ENCODE peak calls at places on chromosomes 4 and X, in eight cellular contexts. H is fibroblast of lung, J is testis, P is keratinocyte, O is right lobe of liver, G is left lung, E is ovary, C is BJ. Y is an unnamed sample. For H3K27me3 and H3K36me3, the result is how much of the 10 kb centered on the place peaks cover.

GRCh38 chr4:99868126-99868596 is 26.1 kb downstream of the LAMTOR3 start:
- DNase-seq in H (peak), J (no peak), P (no peak), O (no peak), G (no peak), E (no peak), C (peak), Y (peak)

GRCh38 chrX:130669233-130669632 is 233.8 kb downstream of the ENOX2 start:
- DNase-seq in H (peak), J (no peak), P (no peak), O (no peak), G (no peak), E (no peak), C (no peak), Y (no peak)

GRCh38 chr4:14260591-14260990 is 633.1 kb upstream of the BOD1L1 start:
- DNase-seq in H (no peak), J (no peak), P (no peak), O (no peak), G (no peak), E (no peak), C (no peak), Y (no peak)

GRCh38 chrX:154748712-154749339 is 2.1 kb downstream of the GAB3 start:
- DNase-seq in H (peak), J (peak), P (no peak), O (no peak), G (no peak), E (no peak), C (no peak), Y (peak)

GRCh38 chr4:97370581-97370980 is 772.7 kb downstream of the STPG2 start:
- DNase-seq in H (no peak), J (no peak), P (no peak), O (no peak), G (no peak), E (no peak), C (no peak), Y (no peak)

GRCh38 chrX:19646298-19646697 is 131.0 kb upstream of the MAP3K15 start:
- DNase-seq in H (no peak), J (no peak), P (no peak), O (no peak), G (no peak), E (no peak), C (no peak), Y (no peak)

GRCh38 chr4:140595065-140595464 is 26.3 kb upstream of the UCP1 start:
- DNase-seq in H (peak), J (peak), P (no peak), O (no peak), G (no peak), E (no peak), C (no peak), Y (peak)

GRCh38 chrX:27555514-27555913 is 34.6 kb upstream of the DCAF8L2 start:
- DNase-seq in H (peak), J (no peak), P (no peak), O (no peak), G (no peak), E (no peak), C (no peak), Y (peak)

GRCh38 chr4:169619518-169619957 is 840 bp upstream of the CLCN3 start:
- DNase-seq in H (peak), J (peak), P (no peak), O (no peak), G (no peak), E (no peak), C (no peak), Y (peak)

GRCh38 chr4:13527983-13528822 is 16.1 kb downstream of the NKX3-2 start:
- DNase-seq in H (no peak), J (no peak), P (no peak), O (no peak), G (peak), E (no peak), C (no peak), Y (peak)

GRCh38 chrX:11266329-11266830 is 26.8 kb upstream of the AMELX start:
- DNase-seq in H (no peak), J (no peak), P (no peak), O (no peak), G (no peak), E (no peak), C (no peak), Y (no peak)

GRCh38 chr4:30553151-30553550 is 167.0 kb upstream of the PCDH7 start:
- DNase-seq in H (no peak), J (no peak), P (no peak), O (no peak), G (no peak), E (no peak), C (no peak), Y (no peak)

GRCh38 chr4:183154701-183155391 is 55.8 kb downstream of the WWC2 start:
- DNase-seq in H (no peak), J (no peak), P (no peak), O (no peak), G (no peak), E (no peak), C (no peak), Y (no peak)

GRCh38 chrX:107780525-107780924 is 3.0 kb downstream of the NCBP2L start:
- DNase-seq in H (no peak), J (no peak), P (no peak), O (no peak), G (no peak), E (no peak), C (no peak), Y (no peak)

GRCh38 chr4:169348541-169348940 is 77.8 kb upstream of the SH3RF1 start:
- DNase-seq in H (no peak), J (peak), P (no peak), O (no peak), G (no peak), E (no peak), C (no peak), Y (no peak)

GRCh38 chr4:126718161-126718560 is 914.6 kb upstream of the INTU start:
- DNase-seq in H (peak), J (no peak), P (no peak), O (no peak), G (no peak), E (no peak), C (peak), Y (no peak)

GRCh38 chrX:70664726-70665125 is 220.1 kb downstream of the DLG3 start:
- DNase-seq in H (peak), J (no peak), P (no peak), O (no peak), G (no peak), E (no peak), C (no peak), Y (peak)

GRCh38 chrX:37371578-37371981 is 22.4 kb downstream of the PRRG1 start:
- DNase-seq in H (no peak), J (no peak), P (no peak), O (no peak), G (no peak), E (no peak), C (no peak), Y (no peak)

GRCh38 chr4:80243274-80244018 is 23.0 kb upstream of the FGF5 start:
- DNase-seq in H (no peak), J (no peak), P (no peak), O (no peak), G (no peak), E (no peak), C (no peak), Y (no peak)

GRCh38 chrX:15971696-15972095 is 117.1 kb upstream of the AP1S2 start:
- DNase-seq in H (no peak), J (no peak), P (no peak), O (no peak), G (no peak), E (no peak), C (no peak), Y (no peak)

DNA sequence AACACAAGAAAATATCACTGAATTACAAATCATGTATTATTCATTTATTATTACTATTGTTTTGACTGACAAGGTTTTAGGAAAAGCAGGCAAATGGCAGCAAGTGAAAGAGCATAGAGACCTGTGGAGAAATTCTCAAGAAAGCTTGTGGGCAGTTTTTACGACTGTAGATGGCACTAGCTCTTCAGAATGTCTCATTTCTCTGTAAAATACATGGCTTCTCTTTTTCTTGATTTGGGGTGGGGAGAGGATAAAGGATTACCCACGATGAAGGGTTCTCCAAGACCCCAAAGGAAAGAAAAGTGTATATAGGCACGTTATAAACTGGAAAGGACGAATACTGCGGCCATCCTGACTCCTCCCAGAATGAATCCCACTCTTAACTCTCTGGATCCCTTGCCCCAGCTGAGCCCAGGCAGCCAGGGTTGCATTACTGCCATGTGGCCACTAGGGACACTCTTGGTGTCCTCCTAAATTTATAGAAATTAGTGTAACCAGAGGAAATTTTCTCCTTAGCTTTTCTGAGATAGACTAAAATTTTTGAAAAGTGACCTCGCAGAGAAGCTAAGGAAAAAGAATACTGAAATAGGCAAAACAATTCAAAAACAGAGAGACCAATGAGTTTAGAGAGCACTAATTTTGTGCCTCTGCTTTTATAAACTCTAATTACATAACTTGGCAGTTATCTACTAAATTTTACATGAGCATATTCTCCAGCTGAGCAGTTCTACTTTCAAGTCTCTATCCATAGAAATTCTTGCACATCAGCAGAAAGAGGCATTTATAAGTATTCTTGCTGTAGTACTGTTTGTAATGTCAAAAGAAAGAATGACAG is 37.7 kb upstream of the PCDH19 start:
- DNase-seq in H (peak), J (peak), P (no peak), O (peak), G (no peak), E (peak), C (no peak), Y (peak)
- H3K4me3 ChIP-seq in H (no peak), J (no peak), P (no peak), O (no peak), G (no peak), E (no peak), C (no peak), Y (peak)

GRCh38 chr4:26384380-26385057 is 63.7 kb downstream of the RBPJ start:
- DNase-seq in H (no peak), J (no peak), P (no peak), O (no peak), G (no peak), E (no peak), C (no peak), Y (no peak)

GRCh38 chr4:26379837-26380236 is 59.0 kb downstream of the RBPJ start:
- DNase-seq in H (no peak), J (no peak), P (no peak), O (no peak), G (no peak), E (no peak), C (no peak), Y (no peak)

GRCh38 chr4:26385690-26386089 is 64.9 kb downstream of the RBPJ start:
- DNase-seq in H (no peak), J (no peak), P (no peak), O (no peak), G (no peak), E (no peak), C (no peak), Y (no peak)

GRCh38 chr4:26377352-26378311 is 56.8 kb downstream of the RBPJ start:
- DNase-seq in H (no peak), J (no peak), P (no peak), O (no peak), G (no peak), E (no peak), C (no peak), Y (no peak)

DNA sequence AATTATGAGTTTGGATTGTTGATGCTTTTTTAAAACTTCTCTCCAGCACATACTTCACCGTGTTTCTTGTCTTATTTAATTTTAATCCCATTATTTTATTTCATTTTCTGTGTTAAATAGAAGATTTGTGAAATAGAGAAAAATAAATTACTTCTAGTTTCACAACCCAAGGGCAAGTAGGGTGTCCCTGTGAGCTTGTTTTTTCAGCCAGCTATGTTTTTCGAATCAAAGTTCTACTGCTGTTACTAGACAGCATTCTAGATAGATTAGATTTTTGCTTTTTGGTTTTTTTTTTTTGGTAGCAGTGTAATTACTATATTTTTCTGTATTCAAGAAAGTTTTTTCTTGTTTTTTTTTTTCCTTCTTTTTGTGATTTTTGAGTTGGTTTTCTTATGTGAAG is 59.9 kb downstream of the RBPJ start:
- DNase-seq in H (no peak), J (no peak), P (no peak), O (no peak), G (no peak), E (no peak), C (no peak), Y (no peak)
- H3K27me3 ChIP-seq in H (under half), J (under half), P (under half), O (under half), G (under half), E (under half), C (under half), Y (under half)

GRCh38 chr4:7062816-7063215 is 5.0 kb downstream of the GRPEL1 start:
- DNase-seq in H (no peak), J (no peak), P (no peak), O (no peak), G (no peak), E (no peak), C (no peak), Y (no peak)
- H3K36me3 ChIP-seq in H (under half), J (under half), P (under half), O (under half), G (half or more), E (under half), C (under half), Y (under half)

GRCh38 chr4:52298444-52298843 is 247.3 kb downstream of the SPATA18 start:
- DNase-seq in H (no peak), J (no peak), P (no peak), O (no peak), G (no peak), E (no peak), C (no peak), Y (no peak)

GRCh38 chr4:52299120-52299519 is 248.0 kb downstream of the SPATA18 start:
- DNase-seq in H (peak), J (no peak), P (no peak), O (no peak), G (no peak), E (no peak), C (no peak), Y (no peak)
- H3K4me3 ChIP-seq in H (no peak), J (no peak), P (no peak), O (no peak), G (no peak), E (no peak), C (no peak), Y (no peak)

DNA sequence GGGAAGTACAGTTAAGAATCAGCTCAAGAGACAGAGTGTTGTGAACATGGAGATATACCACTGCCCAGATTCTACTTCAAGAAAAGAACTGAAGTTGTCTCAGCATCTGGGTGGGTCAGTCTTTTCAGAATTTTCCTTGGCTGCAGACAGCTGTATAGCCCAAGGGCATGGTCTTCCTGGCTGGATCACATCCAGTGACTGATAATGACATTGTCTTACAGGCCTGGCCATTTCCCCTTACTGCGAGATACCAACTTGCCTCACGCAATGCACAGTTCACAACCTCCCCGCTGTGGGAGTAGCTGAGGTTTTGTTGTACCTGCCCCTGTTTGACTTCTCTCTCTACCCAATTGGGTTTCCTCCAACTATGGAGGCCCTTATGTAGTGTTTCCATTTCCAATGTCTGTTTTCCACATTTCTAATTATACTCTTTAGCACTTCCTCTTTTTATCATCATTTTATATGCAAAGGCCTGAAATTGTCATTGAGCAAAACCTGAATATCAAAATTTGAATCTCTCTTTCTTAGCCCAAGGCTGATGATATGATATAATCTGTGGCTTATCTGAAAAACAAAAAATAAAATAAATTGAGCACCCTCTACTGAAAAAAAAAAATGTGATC is 209.1 kb downstream of the NAF1 start:
- DNase-seq in H (no peak), J (no peak), P (no peak), O (no peak), G (no peak), E (no peak), C (no peak), Y (no peak)
- H3K27me3 ChIP-seq in H (under half), J (under half), P (under half), O (under half), G (under half), E (under half), C (under half), Y (under half)

GRCh38 chrX:17983389-17983788 is 122.3 kb upstream of the RAI2 start:
- DNase-seq in H (no peak), J (no peak), P (no peak), O (no peak), G (no peak), E (no peak), C (no peak), Y (no peak)
- H3K36me3 ChIP-seq in H (under half), J (under half), P (under half), O (under half), G (under half), E (under half), C (under half), Y (under half)

DNA sequence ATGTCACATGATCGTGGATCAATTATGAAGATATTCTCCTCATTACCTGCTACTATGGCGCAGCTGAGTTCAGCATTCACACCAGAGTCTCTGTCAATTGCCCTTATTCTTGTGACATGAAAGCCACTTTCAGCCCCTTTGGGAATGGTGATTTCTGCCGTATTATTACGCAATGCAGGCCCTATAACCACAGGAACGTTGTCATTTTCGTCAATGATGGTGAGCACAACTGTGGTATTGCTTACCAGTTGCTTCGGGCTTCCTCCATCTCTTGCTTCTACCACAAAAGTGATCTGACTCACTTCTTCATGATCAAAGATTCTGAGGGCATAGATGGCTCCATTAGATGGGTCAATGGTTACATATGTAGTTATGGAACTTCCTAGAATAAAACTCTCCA is 2.1 kb downstream of the PCDH18 start:
- DNase-seq in H (peak), J (no peak), P (no peak), O (no peak), G (no peak), E (no peak), C (no peak), Y (no peak)
- H3K4me3 ChIP-seq in H (peak), J (peak), P (no peak), O (peak), G (peak), E (peak), C (peak), Y (peak)

DNA sequence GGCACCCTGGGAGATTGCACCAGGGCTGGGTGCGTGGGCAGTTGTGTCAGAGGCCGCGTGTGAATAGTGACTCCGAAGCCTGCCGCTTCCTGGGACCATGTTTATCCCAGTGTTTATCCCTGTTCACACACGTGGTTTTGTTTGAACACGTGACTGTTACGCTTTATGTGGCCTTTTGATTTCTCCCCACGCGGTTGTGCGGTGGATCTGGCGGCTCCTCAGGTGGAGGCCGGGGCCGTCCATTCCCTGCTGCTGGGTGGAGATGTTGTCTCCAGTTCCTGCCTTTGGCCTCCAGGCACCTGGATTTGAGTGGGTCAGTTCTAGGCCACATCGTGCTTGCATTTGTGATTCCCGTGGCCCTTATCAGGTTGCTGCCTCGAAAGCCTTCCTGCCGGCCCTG is 35.1 kb downstream of the NELFA start:
- DNase-seq in H (no peak), J (no peak), P (no peak), O (peak), G (no peak), E (peak), C (no peak), Y (peak)
- H3K27me3 ChIP-seq in H (under half), J (under half), P (under half), O (under half), G (under half), E (under half), C (under half), Y (under half)

GRCh38 chr4:167802463-167803212 is 289.7 kb upstream of the ANXA10 start:
- DNase-seq in H (no peak), J (no peak), P (no peak), O (no peak), G (no peak), E (no peak), C (no peak), Y (no peak)
- H3K36me3 ChIP-seq in H (under half), J (under half), P (under half), O (under half), G (under half), E (under half), C (under half), Y (under half)

GRCh38 chr4:123624959-123625358 is 228.4 kb downstream of the SPRY1 start:
- DNase-seq in H (no peak), J (no peak), P (no peak), O (no peak), G (no peak), E (no peak), C (no peak), Y (no peak)
- H3K4me3 ChIP-seq in H (no peak), J (no peak), P (no peak), O (no peak), G (no peak), E (no peak), C (no peak), Y (no peak)